ENCODE peak calls at places on chromosomes 3 and 15, in eight cellular contexts. V, M, F, D, L, X, C and G are unnamed samples.

GRCh38 chr3:9349321-9350117 is 13.3 kb upstream of the THUMPD3 start:
- DNase-seq in F (no peak), M (no peak), D (no peak), V (no peak), L (peak; percentile 81), C (peak; percentile 94), X (peak; percentile 90), G (no peak)

GRCh38 chr3:146505496-146505895 is 36.1 kb upstream of the PLSCR2 start:
- DNase-seq in V (no peak), C (peak; percentile 25), F (no peak), X (peak; percentile 47), M (no peak), L (no peak), D (no peak), G (no peak)

GRCh38 chr3:119352863-119353527 is 58.8 kb downstream of the ARHGAP31 start:
- DNase-seq in V (no peak), X (peak; percentile 69), M (no peak), F (no peak), L (peak; percentile 58), D (peak; percentile 8), C (peak; percentile 85), G (no peak)

GRCh38 chr15:78981532-78982313 is 36.9 kb upstream of the CTSH start:
- DNase-seq in D (no peak), V (no peak), L (no peak), F (no peak), X (no peak), M (no peak), C (no peak), G (no peak)

GRCh38 chr3:49671291-49672288 is 2.6 kb upstream of the APEH start:
- DNase-seq in L (peak; percentile 80), C (peak; percentile 71), V (peak; percentile 85), F (peak; percentile 65), D (peak; percentile 61), X (peak; percentile 61), M (no peak), G (peak; percentile 67)

GRCh38 chr3:17740703-17741102 is 1.7 kb downstream of the TBC1D5 start:
- DNase-seq in X (peak; percentile 59), C (peak; percentile 66), L (peak; percentile 50), M (no peak), F (no peak), V (no peak), D (no peak), G (no peak)

GRCh38 chr3:149898771-149899170 is 71.9 kb downstream of the PFN2 start:
- DNase-seq in L (peak; percentile 26), F (no peak), M (no peak), X (peak; percentile 68), D (peak; percentile 12), C (peak; percentile 80), V (no peak), G (no peak)

GRCh38 chr15:31396881-31397560 is 70.4 kb downstream of the KLF13 start:
- DNase-seq in L (peak; percentile 96), M (peak; percentile 77), X (peak; percentile 92), V (peak; percentile 48), F (no peak), D (peak; percentile 66), C (peak; percentile 85), G (peak; percentile 58)

GRCh38 chr3:24336101-24336500 is 158.5 kb downstream of the THRB start:
- DNase-seq in F (no peak), X (no peak), V (no peak), D (no peak), C (no peak), L (no peak), M (no peak), G (no peak)

GRCh38 chr3:4504340-4505261 is 11.5 kb downstream of the ITPR1 start:
- DNase-seq in D (no peak), L (peak; percentile 69), X (peak; percentile 3), C (peak; percentile 52), V (no peak), F (no peak), M (no peak), G (no peak)

GRCh38 chr3:128081846-128082245 is 29.6 kb downstream of the SEC61A1 start:
- DNase-seq in M (no peak), C (peak; percentile 81), D (no peak), X (peak; percentile 86), L (no peak), F (no peak), V (no peak), G (no peak)

GRCh38 chr3:64291956-64292355 is 66.7 kb upstream of the PRICKLE2 start:
- DNase-seq in F (no peak), L (peak; percentile 62), V (no peak), D (no peak), C (peak; percentile 86), M (no peak), X (peak; percentile 96), G (no peak)

GRCh38 chr3:139935866-139936817 is 1.2 kb downstream of the CLSTN2 start:
- DNase-seq in M (no peak), L (no peak), C (peak; percentile 3), V (no peak), X (no peak), D (no peak), F (no peak), G (peak; percentile 7)

GRCh38 chr15:40105517-40106202 is 3.0 kb downstream of the BMF start:
- DNase-seq in X (no peak), F (no peak), C (no peak), L (no peak), D (no peak), V (peak; percentile 77), M (no peak), G (no peak)

GRCh38 chr3:177836671-177837070 is 639.4 kb upstream of the TBL1XR1 start:
- DNase-seq in C (peak; percentile 57), M (no peak), D (no peak), F (no peak), L (peak; percentile 65), X (peak; percentile 74), V (no peak), G (no peak)

GRCh38 chr3:23302276-23302675 is 99.1 kb downstream of the UBE2E2 start:
- DNase-seq in C (no peak), D (no peak), F (no peak), V (no peak), X (peak; percentile 24), M (no peak), L (no peak), G (no peak)

GRCh38 chr3:101497803-101498202 is 15.2 kb downstream of the SENP7 start:
- DNase-seq in M (no peak), F (no peak), V (no peak), C (no peak), L (no peak), D (no peak), X (no peak), G (no peak)

GRCh38 chr3:194306771-194307640 is 44.1 kb downstream of the CPN2 start:
- DNase-seq in F (no peak), D (no peak), X (no peak), M (no peak), L (no peak), C (no peak), V (peak; percentile 61), G (no peak)

GRCh38 chr15:82126346-82126745 is 80.5 kb upstream of the MEX3B start:
- DNase-seq in F (no peak), M (no peak), L (no peak), C (no peak), X (no peak), D (no peak), V (no peak), G (no peak)

GRCh38 chr15:73884159-73884558 is 10.8 kb downstream of the TBC1D21 start:
- DNase-seq in M (no peak), L (no peak), V (no peak), C (no peak), D (no peak), X (no peak), F (no peak), G (no peak)

GRCh38 chr3:70970136-70970535 is 613.4 kb downstream of the FOXP1 start:
- DNase-seq in C (no peak), M (no peak), V (no peak), X (no peak), D (no peak), L (no peak), F (no peak), G (no peak)

GRCh38 chr15:92200891-92201290 is 192.8 kb upstream of the ST8SIA2 start:
- DNase-seq in D (no peak), L (no peak), M (no peak), X (no peak), F (no peak), C (no peak), V (no peak), G (no peak)

GRCh38 chr15:92196342-92196741 is 197.3 kb upstream of the ST8SIA2 start:
- DNase-seq in C (no peak), X (no peak), L (no peak), F (no peak), D (no peak), M (no peak), V (no peak), G (no peak)

DNA sequence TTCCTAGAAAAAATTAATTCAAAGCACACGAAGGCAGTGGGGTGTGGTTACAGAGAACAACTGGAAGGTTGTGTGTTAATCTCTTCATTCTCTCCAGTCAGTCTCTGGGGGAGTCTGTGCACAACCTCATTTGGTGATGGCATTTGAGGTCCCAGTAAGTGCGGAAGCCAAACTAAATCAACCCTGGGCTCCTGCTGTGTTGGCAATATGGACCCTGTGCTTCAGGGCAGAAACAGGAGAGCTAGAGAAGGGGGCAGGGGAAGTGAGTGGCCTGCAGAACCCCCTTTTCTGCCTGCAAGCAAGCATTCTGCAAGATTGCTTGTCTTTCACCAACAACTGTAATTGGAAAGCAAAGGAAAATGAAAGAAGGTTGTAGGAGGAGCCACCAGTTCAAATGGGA is 195.9 kb upstream of the ST8SIA2 start:
- DNase-seq in F (no peak), M (no peak), C (no peak), L (no peak), V (no peak), D (no peak), X (no peak), G (no peak)
- TF ChIP-seq CTCF in F (no peak), M (no peak), C (no peak), L (no peak), V (no peak), D (no peak), X (no peak), G (no peak)

GRCh38 chr3:135736740-135737139 is 228.8 kb upstream of the PPP2R3A start:
- DNase-seq in X (peak; percentile 45), C (peak; percentile 1), L (peak; percentile 66), D (peak; percentile 28), M (no peak), V (no peak), F (no peak), G (no peak)
- TF ChIP-seq CTCF in X (peak; percentile 45), C (no peak), L (peak; percentile 21), D (peak; percentile 34), M (peak; percentile 37), V (no peak), F (peak; percentile 54), G (peak; percentile 42)

GRCh38 chr3:141094851-141095545 is 43.9 kb downstream of the SPSB4 start:
- DNase-seq in X (peak; percentile 40), L (no peak), M (no peak), C (peak; percentile 72), D (no peak), F (no peak), V (no peak), G (peak; percentile 43)
- TF ChIP-seq CTCF in X (no peak), L (no peak), M (no peak), C (no peak), D (no peak), F (no peak), V (no peak), G (no peak)

DNA sequence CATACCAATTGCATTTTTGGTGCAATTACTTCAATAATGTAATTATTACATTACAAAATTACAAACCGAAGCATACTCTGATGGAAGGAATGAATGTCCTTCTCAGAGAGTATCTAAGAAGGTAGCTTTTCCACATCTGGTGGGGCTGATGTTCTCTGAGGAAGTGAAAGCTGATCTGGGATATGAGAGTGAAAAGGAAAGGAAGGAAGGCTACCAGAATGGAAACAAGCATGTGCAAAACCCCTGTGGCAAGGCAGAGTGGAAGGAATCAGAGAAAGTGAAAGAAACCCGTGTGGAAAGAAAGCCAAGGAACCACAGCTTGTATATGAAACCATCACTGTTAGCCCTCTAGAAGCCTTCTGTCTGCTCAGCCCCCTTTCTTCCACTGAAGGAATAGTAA is 35.3 kb upstream of the GOLGA8A start:
- DNase-seq in C (no peak), X (no peak), V (no peak), F (no peak), M (no peak), D (no peak), L (no peak), G (no peak)
- TF ChIP-seq CTCF in C (no peak), X (no peak), V (no peak), F (no peak), M (no peak), D (no peak), L (no peak), G (no peak)